ENCODE peak calls at places on chromosome 11, in ten cellular contexts. U is hepatocyte, K is SK-N-SH, Z is body of pancreas, W is transverse colon, Q is prostate gland, X is heart right ventricle, C is fibroblast of mammary gland, Y is right atrium auricular region, H is nephron progenitor cell. I is an unnamed sample.

GRCh38 chr11:102289510-102290078 is 27.7 kb upstream of the BIRC3 start:
- DNase-seq in K (no peak), Q (no peak), Z (no peak), X (no peak), Y (no peak), H (no peak), U (no peak), W (no peak), C (no peak), I (no peak)

GRCh38 chr11:102886999-102887398 is 12.2 kb upstream of the MMP12 start:
- DNase-seq in W (no peak), C (peak), U (no peak), K (no peak), Z (no peak), Q (no peak), H (no peak), X (no peak), Y (no peak), I (no peak)

GRCh38 chr11:29781268-29781667 is 235.6 kb downstream of the KCNA4 start:
- DNase-seq in Y (no peak), W (no peak), U (no peak), Q (no peak), C (no peak), H (no peak), X (peak), K (no peak), Z (no peak), I (no peak)

GRCh38 chr11:75651218-75651617 is 17.6 kb downstream of the MAP6 start:
- DNase-seq in Z (no peak), K (no peak), X (no peak), C (no peak), H (no peak), Q (no peak), U (no peak), W (no peak), Y (no peak), I (no peak)

GRCh38 chr11:69413993-69414392 is 67.5 kb upstream of the LINC01488 start:
- DNase-seq in Y (no peak), C (no peak), H (no peak), K (no peak), Q (no peak), Z (no peak), W (no peak), X (no peak), U (no peak), I (no peak)

GRCh38 chr11:125141686-125142535 is 22.6 kb upstream of the PKNOX2 start:
- DNase-seq in Y (no peak), X (peak), C (peak), Z (peak), H (peak), W (peak), U (peak), Q (no peak), K (peak), I (peak)

GRCh38 chr11:111631666-111632039 is 29.4 kb downstream of the SIK2 start:
- DNase-seq in U (no peak), Y (no peak), Q (no peak), C (peak), K (no peak), Z (no peak), H (no peak), W (no peak), X (no peak), I (no peak)

GRCh38 chr11:95544095-95544795 is 245.3 kb downstream of the FAM76B start:
- DNase-seq in X (no peak), W (no peak), U (no peak), Y (no peak), K (no peak), Q (no peak), H (no peak), C (peak), Z (no peak), I (no peak)

GRCh38 chr11:61598886-61599868 is 18.3 kb upstream of the SYT7 start:
- DNase-seq in X (peak), Q (no peak), W (no peak), Y (no peak), H (peak), U (peak), Z (no peak), C (peak), K (peak), I (peak)

GRCh38 chr11:115266066-115266465 is 238.1 kb downstream of the CADM1 start:
- DNase-seq in U (no peak), Z (no peak), W (no peak), K (no peak), C (no peak), Q (no peak), H (no peak), X (no peak), Y (no peak), I (peak)

GRCh38 chr11:59380263-59381059 is 21.8 kb downstream of the OR5AN1 start:
- DNase-seq in U (no peak), W (no peak), Z (no peak), Y (no peak), K (no peak), H (no peak), X (no peak), Q (no peak), C (no peak), I (no peak)

GRCh38 chr11:67118059-67118766 is 850 bp upstream of the KDM2A start:
- DNase-seq in H (peak), Z (peak), X (peak), U (peak), C (no peak), Y (no peak), W (peak), K (peak), Q (peak), I (peak)

GRCh38 chr11:66619080-66619554 is 2.7 kb downstream of the RBM14 start:
- DNase-seq in Q (no peak), X (no peak), Y (no peak), U (peak), W (no peak), H (no peak), Z (no peak), K (no peak), C (peak), I (no peak)

GRCh38 chr11:122099345-122100045 is 16.5 kb downstream of the BLID start:
- DNase-seq in Y (no peak), Z (no peak), U (no peak), X (no peak), K (no peak), C (peak), W (no peak), H (no peak), Q (peak), I (no peak)

GRCh38 chr11:134170177-134170908 is 53.4 kb downstream of the NCAPD3 start:
- DNase-seq in K (no peak), X (no peak), W (no peak), Y (no peak), Z (no peak), H (no peak), U (no peak), C (no peak), Q (no peak), I (no peak)

GRCh38 chr11:79274636-79275315 is 166.1 kb downstream of the TENM4 start:
- DNase-seq in C (peak), Y (no peak), Z (no peak), H (no peak), W (no peak), U (no peak), K (no peak), X (no peak), Q (no peak), I (no peak)

GRCh38 chr11:120912504-120912903 is 111.4 kb upstream of the TBCEL start:
- DNase-seq in K (peak), U (peak), W (no peak), Y (no peak), C (peak), Q (no peak), Z (no peak), X (no peak), H (no peak), I (no peak)

GRCh38 chr11:95138448-95138847 is 48.8 kb downstream of the ENDOD1 start:
- DNase-seq in K (no peak), X (no peak), H (no peak), Z (no peak), Y (no peak), U (peak), W (no peak), C (peak), Q (no peak), I (no peak)

GRCh38 chr11:31173926-31174680 is 195.4 kb downstream of the DCDC1 start:
- DNase-seq in Y (no peak), H (no peak), Z (no peak), U (no peak), K (no peak), Q (no peak), X (no peak), W (no peak), C (no peak), I (no peak)

GRCh38 chr11:94815705-94816344 is 47.7 kb downstream of the AMOTL1 start:
- DNase-seq in X (no peak), H (peak), K (no peak), C (peak), Z (no peak), U (no peak), Y (no peak), W (no peak), Q (no peak), I (no peak)

GRCh38 chr11:62295504-62295903 is 3.4 kb downstream of the SCGB1D4 start:
- DNase-seq in C (peak), Z (no peak), Q (peak), K (no peak), W (no peak), H (peak), U (peak), X (no peak), Y (no peak), I (no peak)

GRCh38 chr11:62336949-62337681 is at the start of gene ASRGL1:
- DNase-seq in C (peak), U (peak), Z (peak), K (peak), H (peak), X (peak), W (peak), Y (peak), Q (peak), I (peak)

GRCh38 chr11:133337905-133338536 is 194.3 kb downstream of the OPCML start:
- DNase-seq in Z (no peak), K (no peak), W (no peak), Q (no peak), X (no peak), H (no peak), Y (no peak), C (no peak), U (no peak), I (no peak)

GRCh38 chr11:134882141-134882540 is 470.1 kb upstream of the B3GAT1 start:
- DNase-seq in C (no peak), Y (no peak), Z (no peak), U (no peak), X (no peak), K (no peak), H (no peak), W (no peak), Q (no peak), I (no peak)

GRCh38 chr11:15883349-15883961 is 472.9 kb downstream of the SOX6 start:
- DNase-seq in Q (no peak), C (peak), Y (no peak), K (no peak), H (no peak), W (no peak), U (no peak), X (peak), Z (no peak), I (no peak)

GRCh38 chr11:133929401-133930052 is 27.2 kb downstream of the IGSF9B start:
- DNase-seq in K (peak), X (no peak), Y (no peak), Z (no peak), C (no peak), H (no peak), U (no peak), W (no peak), Q (no peak), I (no peak)

GRCh38 chr11:123841189-123841588 is 35.0 kb upstream of the OR6M1 start:
- DNase-seq in C (no peak), K (no peak), X (no peak), Q (no peak), Y (no peak), Z (no peak), U (no peak), H (no peak), W (no peak), I (no peak)

GRCh38 chr11:125110506-125110905 is 920 bp downstream of the TMEM218 start:
- DNase-seq in K (no peak), H (no peak), U (no peak), Z (no peak), Y (no peak), X (no peak), Q (no peak), W (no peak), C (peak), I (no peak)

GRCh38 chr11:2911088-2912037 is 17.9 kb downstream of the PHLDA2 start:
- DNase-seq in Z (peak), Y (no peak), Q (no peak), X (no peak), H (no peak), K (peak), C (no peak), W (no peak), U (peak), I (no peak)

GRCh38 chr11:64967376-64967775 is 4.5 kb downstream of the MAJIN start:
- DNase-seq in Z (no peak), K (no peak), X (no peak), U (no peak), W (no peak), C (no peak), H (no peak), Y (no peak), Q (no peak), I (no peak)

GRCh38 chr11:47233989-47234668 is 14.5 kb downstream of the ACP2 start:
- DNase-seq in U (peak), X (peak), Y (no peak), K (peak), Q (no peak), Z (no peak), C (peak), W (peak), H (no peak), I (no peak)

GRCh38 chr11:122207505-122207904 is 91.5 kb upstream of the BLID start:
- DNase-seq in X (peak), C (peak), Q (peak), H (no peak), W (no peak), U (peak), Z (no peak), Y (no peak), K (no peak), I (no peak)

GRCh38 chr11:103528596-103528995 is 419.4 kb downstream of the DYNC2H1 start:
- DNase-seq in Y (no peak), U (no peak), Z (no peak), X (no peak), W (no peak), C (peak), H (no peak), K (no peak), Q (no peak), I (no peak)

GRCh38 chr11:58567889-58568512 is 7.7 kb downstream of the LPXN start:
- DNase-seq in Z (peak), W (peak), K (peak), C (peak), H (peak), Q (peak), Y (no peak), X (peak), U (peak), I (peak)

GRCh38 chr11:19191530-19192169 is 10.1 kb downstream of the CSRP3 start:
- DNase-seq in Z (peak), X (peak), K (peak), W (peak), Q (no peak), Y (peak), C (no peak), U (peak), H (no peak), I (no peak)

DNA sequence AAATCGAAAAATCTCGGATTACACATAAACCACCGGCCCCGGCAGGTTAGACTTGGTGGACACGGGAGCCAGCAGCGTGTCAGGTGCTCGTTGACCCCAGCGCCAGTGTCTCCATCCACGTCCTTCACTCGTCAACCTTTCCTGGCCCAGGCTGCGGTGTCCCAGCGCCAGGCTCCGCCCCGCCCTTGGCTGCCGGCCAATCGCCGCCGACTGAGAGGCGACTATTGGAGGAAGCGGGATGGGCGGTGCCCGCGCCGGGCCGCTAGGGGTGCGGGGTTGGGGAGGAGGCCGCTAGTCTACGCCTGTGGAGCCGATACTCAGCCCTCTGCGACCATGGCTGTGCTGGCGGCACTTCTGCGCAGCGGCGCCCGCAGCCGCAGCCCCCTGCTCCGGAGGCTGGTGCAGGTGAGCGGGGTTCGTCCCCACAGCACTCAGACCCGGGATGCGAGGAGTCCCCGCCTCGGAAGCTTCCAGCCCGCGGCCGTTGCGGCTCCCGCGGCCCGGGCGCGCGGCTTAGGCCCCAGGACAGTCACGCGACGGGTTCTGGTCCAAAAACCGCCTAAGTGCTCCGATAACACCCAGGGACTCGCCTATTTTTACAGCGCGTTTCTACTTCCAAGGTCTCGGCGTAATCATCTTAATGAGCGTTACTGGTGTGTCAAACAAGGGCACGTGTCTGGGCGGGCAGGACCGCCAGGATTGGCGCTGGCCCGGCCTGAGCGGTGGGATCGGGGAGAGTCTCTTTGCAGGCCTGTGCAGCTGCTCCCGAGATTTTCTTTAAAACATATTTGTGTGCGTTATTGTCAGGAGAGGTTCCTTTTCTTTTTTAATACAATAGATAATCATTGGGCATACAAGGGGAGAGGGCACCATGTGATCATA is at the start of gene ACAT1:
- DNase-seq in Z (peak), U (peak), H (peak), Q (peak), K (peak), C (peak), Y (peak), W (peak), X (peak), I (peak)
- TF ChIP-seq CTCF in Z (peak), U (peak), H (no peak), Q (peak), K (peak), C (no peak), Y (peak), W (peak), X (peak), I (peak)

GRCh38 chr11:12410006-12410728 is 32.8 kb downstream of the PARVA start:
- DNase-seq in K (peak), Y (no peak), H (no peak), Q (no peak), X (no peak), U (no peak), C (peak), W (no peak), Z (no peak), I (no peak)
- TF ChIP-seq CTCF in K (peak), Y (peak), H (no peak), Q (no peak), X (no peak), U (peak), C (peak), W (no peak), Z (no peak), I (no peak)

DNA sequence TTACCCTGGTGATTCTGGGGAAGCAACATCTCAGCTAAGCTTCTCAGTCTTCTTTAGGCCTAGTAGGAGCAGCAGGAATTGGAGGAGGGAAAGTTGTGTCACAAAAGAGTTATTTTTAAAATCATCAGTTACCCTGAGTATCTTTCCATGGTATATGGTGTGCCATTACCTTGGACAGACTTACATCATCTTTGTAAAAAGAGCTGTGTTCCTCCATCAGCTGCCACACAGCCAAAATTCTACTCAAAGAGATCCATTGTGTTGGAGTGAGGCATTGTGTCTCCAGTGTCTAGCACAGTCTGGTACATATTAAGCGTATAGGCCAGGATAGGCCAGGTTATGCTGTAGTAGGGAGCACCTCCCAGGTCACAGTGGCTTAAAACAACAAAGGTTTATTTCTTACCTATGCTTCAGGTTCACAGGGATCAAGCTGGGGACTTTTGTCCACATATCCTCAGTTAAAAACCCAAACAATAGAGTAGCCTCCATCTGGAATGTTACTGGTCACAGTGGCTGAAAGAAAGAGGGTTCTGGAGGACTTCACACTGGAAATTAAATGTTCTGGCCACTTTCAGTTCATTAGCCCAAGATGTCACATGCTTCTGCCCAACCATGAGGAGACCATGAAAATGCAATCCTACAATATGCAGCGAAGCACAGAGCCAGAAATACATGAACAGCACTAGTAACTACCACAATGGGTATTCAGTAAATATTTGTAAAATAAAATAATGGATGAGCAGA is 9.9 kb upstream of the TMPRSS5 start:
- DNase-seq in Y (no peak), W (no peak), C (no peak), X (no peak), K (no peak), Z (no peak), Q (no peak), H (no peak), U (no peak), I (no peak)
- TF ChIP-seq CTCF in Y (no peak), W (no peak), C (no peak), X (no peak), K (no peak), Z (no peak), Q (no peak), H (no peak), U (no peak), I (no peak)

DNA sequence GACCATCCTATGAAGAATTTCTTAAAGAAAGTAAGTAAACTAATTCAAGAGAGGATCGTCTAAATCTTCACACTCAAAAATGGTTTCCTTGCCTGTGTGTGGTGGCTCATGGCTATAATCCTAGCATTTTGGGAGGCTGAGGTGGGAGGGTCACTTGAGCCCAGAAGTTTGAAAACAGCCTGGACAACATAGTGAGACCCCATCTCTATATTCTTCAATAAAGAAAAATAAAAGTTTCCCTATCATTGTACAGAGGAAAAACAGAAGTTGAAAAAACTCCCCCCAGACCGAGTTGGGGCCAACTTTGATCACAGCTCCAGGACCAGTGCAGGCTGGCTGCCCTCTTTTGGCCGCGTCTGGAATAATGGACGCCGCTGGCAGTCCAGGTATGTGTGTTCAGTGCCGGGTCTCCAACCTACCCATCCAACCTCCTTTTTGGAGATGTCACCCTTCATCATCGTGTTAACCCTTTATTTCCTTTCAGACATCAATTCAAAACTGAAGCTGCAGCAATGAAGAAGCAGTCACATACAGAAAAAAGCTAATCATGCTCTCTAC is 3.0 kb downstream of the RPS25 start:
- DNase-seq in Z (no peak), W (no peak), C (no peak), U (peak), H (no peak), Y (no peak), Q (no peak), K (no peak), X (no peak), I (no peak)
- TF ChIP-seq CTCF in Z (no peak), W (no peak), C (peak), U (peak), H (no peak), Y (no peak), Q (no peak), K (no peak), X (no peak), I (no peak)

DNA sequence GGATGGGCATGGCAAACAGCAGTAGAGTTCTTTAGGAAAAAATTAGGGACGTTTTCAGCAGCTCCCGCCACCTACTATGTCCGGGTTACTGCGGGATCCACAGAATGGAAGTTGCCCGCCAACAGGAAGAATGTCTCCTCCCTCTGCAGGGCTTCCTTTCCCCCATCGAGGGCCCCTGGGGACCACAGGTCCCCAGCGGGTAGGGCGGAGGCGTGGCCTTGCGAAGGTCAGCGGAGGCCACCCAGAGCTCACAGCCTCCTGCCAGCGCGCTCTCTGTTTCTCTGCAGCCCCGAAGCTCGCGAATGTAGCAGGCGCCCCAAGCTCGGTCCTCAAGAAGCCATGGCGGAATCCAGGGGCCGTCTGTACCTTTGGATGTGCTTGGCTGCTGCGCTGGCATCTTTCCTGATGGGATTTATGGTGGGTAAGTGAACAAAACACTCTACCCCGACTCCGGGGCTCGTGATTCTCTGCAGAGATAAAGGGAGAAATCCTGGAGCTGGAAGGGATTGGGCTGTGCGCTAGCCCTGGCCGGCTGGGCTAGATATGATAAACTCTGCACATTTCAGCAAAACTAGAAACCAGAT is at the start of gene NAALAD2:
- DNase-seq in U (peak), X (peak), H (peak), Z (peak), Q (peak), C (peak), Y (peak), K (peak), W (peak), I (peak)
- TF ChIP-seq CTCF in U (no peak), X (no peak), H (no peak), Z (no peak), Q (no peak), C (no peak), Y (no peak), K (no peak), W (no peak), I (no peak)

I was measured in glutamatergic neuron.